ENCODE peak calls at places on chromosomes 2 and 18, in five cellular contexts. Q, K, V, U and R are unnamed samples.

GRCh38 chr18:61896767-61897166 is 4.0 kb upstream of the RNF152 start:
- DNase-seq in K (peak), Q (peak), V (peak), U (peak), R (peak)

GRCh38 chr2:41495050-41495449 is 552.8 kb upstream of the PKDCC start:
- DNase-seq in V (no peak), Q (no peak), U (no peak), K (no peak), R (no peak)

GRCh38 chr18:29651121-29651675 is 1391.3 kb downstream of the DSC3 start:
- DNase-seq in K (no peak), V (peak), U (no peak), Q (peak), R (no peak)

GRCh38 chr2:168584934-168585333 is 128.9 kb downstream of the CERS6 start:
- DNase-seq in K (no peak), V (no peak), Q (no peak), U (no peak), R (no peak)

GRCh38 chr2:202628646-202629213 is 6.0 kb upstream of the FAM117B start:
- DNase-seq in V (peak), Q (no peak), K (no peak), U (no peak), R (no peak)

GRCh38 chr2:32824415-32824814 is 122.3 kb upstream of the LTBP1 start:
- DNase-seq in U (no peak), V (no peak), K (no peak), Q (no peak), R (no peak)

GRCh38 chr2:121635371-121635770 is 13.9 kb downstream of the CLASP1 start:
- DNase-seq in V (no peak), Q (no peak), U (no peak), K (no peak), R (peak)

GRCh38 chr2:14427982-14428567 is 204.4 kb upstream of the LRATD1 start:
- DNase-seq in U (peak), V (peak), Q (peak), K (peak), R (peak)

GRCh38 chr2:238174701-238175100 is 15.9 kb downstream of the ERFE start:
- DNase-seq in K (peak), Q (no peak), V (no peak), U (no peak), R (no peak)

GRCh38 chr2:98946875-98947274 is 10.8 kb upstream of the CRACDL start:
- DNase-seq in K (no peak), Q (no peak), U (no peak), V (no peak), R (no peak)

GRCh38 chr18:32831781-32832180 is 59.0 kb upstream of the KLHL14 start:
- DNase-seq in K (no peak), V (no peak), Q (no peak), U (no peak), R (no peak)

GRCh38 chr2:20621366-20622295 is 29.3 kb downstream of the HS1BP3 start:
- DNase-seq in K (peak), U (peak), Q (no peak), V (no peak), R (no peak)

GRCh38 chr2:148989882-148990493 is 48.5 kb upstream of the LYPD6B start:
- DNase-seq in K (peak), U (peak), V (peak), Q (peak), R (peak)

GRCh38 chr18:29154196-29154757 is 977.3 kb upstream of the CDH2 start:
- DNase-seq in U (no peak), K (no peak), V (peak), Q (peak), R (peak)

GRCh38 chr2:196101325-196101981 is 32.8 kb upstream of the DNAH7 start:
- DNase-seq in U (no peak), Q (peak), K (peak), V (peak), R (peak)

GRCh38 chr18:4125246-4125938 is 329.7 kb downstream of the DLGAP1 start:
- DNase-seq in V (no peak), K (no peak), Q (peak), U (no peak), R (no peak)

GRCh38 chr2:234596696-234597575 is 100.1 kb upstream of the ARL4C start:
- DNase-seq in K (no peak), Q (no peak), V (no peak), U (no peak), R (no peak)

GRCh38 chr2:46997884-46998283 is 82.3 kb upstream of the MCFD2 start:
- DNase-seq in K (no peak), U (no peak), V (no peak), Q (no peak), R (no peak)

GRCh38 chr18:12092398-12093229 is 1.0 kb upstream of the ANKRD62 start:
- DNase-seq in Q (no peak), U (no peak), V (no peak), K (peak), R (no peak)

GRCh38 chr18:57940166-57940565 is 103.9 kb upstream of the NEDD4L start:
- DNase-seq in U (no peak), K (no peak), Q (no peak), V (no peak), R (no peak)

GRCh38 chr18:44654555-44654954 is 26.1 kb upstream of the SETBP1 start:
- DNase-seq in K (no peak), U (no peak), Q (peak), V (peak), R (peak)

GRCh38 chr2:25062461-25062860 is 20.6 kb downstream of the EFR3B start:
- DNase-seq in K (no peak), Q (no peak), V (no peak), U (no peak), R (no peak)

GRCh38 chr2:66494708-66495107 is 59.8 kb downstream of the MEIS1 start:
- DNase-seq in K (peak), V (peak), U (peak), Q (peak), R (peak)

GRCh38 chr2:147909178-147909577 is 64.3 kb downstream of the ACVR2A start:
- DNase-seq in U (no peak), V (no peak), Q (no peak), K (no peak), R (no peak)

GRCh38 chr18:44589709-44590108 is 91.0 kb upstream of the SETBP1 start:
- DNase-seq in V (peak), U (no peak), K (no peak), Q (peak), R (peak)

GRCh38 chr18:54296017-54296416 is 26.7 kb downstream of the POLI start:
- DNase-seq in K (no peak), U (no peak), Q (peak), V (peak), R (peak)

GRCh38 chr2:75790121-75790520 is 79.4 kb upstream of the GCFC2 start:
- DNase-seq in V (no peak), Q (peak), K (no peak), U (no peak), R (no peak)

GRCh38 chr2:222805591-222806304 is 55.1 kb upstream of the ACSL3 start:
- DNase-seq in K (no peak), V (no peak), U (no peak), Q (peak), R (peak)

GRCh38 chr2:222798528-222798927 is 62.3 kb upstream of the ACSL3 start:
- DNase-seq in U (no peak), V (no peak), K (no peak), Q (no peak), R (no peak)

GRCh38 chr2:222799262-222799918 is 61.4 kb upstream of the ACSL3 start:
- DNase-seq in V (no peak), Q (no peak), K (no peak), U (no peak), R (no peak)

GRCh38 chr2:222806606-222807036 is 54.2 kb upstream of the ACSL3 start:
- DNase-seq in U (no peak), K (no peak), Q (no peak), V (no peak), R (no peak)

GRCh38 chr2:222802502-222803196 is 58.2 kb upstream of the ACSL3 start:
- DNase-seq in Q (no peak), K (no peak), V (no peak), U (no peak), R (no peak)
- TF ChIP-seq CTCF in Q (no peak), K (no peak), V (no peak), U (no peak), R (no peak)

GRCh38 chr2:224036731-224037376 is 2.2 kb downstream of the SERPINE2 start:
- DNase-seq in K (no peak), Q (no peak), V (no peak), U (no peak), R (peak)

GRCh38 chr2:224032283-224032682 is 6.8 kb downstream of the SERPINE2 start:
- DNase-seq in K (no peak), U (no peak), V (no peak), Q (no peak), R (no peak)

GRCh38 chr2:224033601-224034000 is 5.5 kb downstream of the SERPINE2 start:
- DNase-seq in K (no peak), Q (no peak), U (no peak), V (no peak), R (no peak)

GRCh38 chr2:224031358-224031970 is 7.6 kb downstream of the SERPINE2 start:
- DNase-seq in Q (no peak), U (no peak), V (no peak), K (no peak), R (no peak)

GRCh38 chr2:224034027-224034426 is 5.1 kb downstream of the SERPINE2 start:
- DNase-seq in K (no peak), Q (no peak), V (no peak), U (no peak), R (no peak)
- H3K4me3 ChIP-seq in K (no peak), Q (no peak), V (no peak), U (no peak), R (no peak)

GRCh38 chr18:13139885-13140450 is 78.6 kb upstream of the LDLRAD4 start:
- DNase-seq in Q (no peak), V (no peak), K (no peak), U (no peak), R (no peak)
- TF ChIP-seq CTCF in Q (no peak), V (no peak), K (peak), U (no peak), R (no peak)

GRCh38 chr2:175002547-175003274 is 2.5 kb downstream of the CHN1 start:
- DNase-seq in K (no peak), U (no peak), Q (no peak), V (no peak), R (no peak)
- H3K4me3 ChIP-seq in K (no peak), U (no peak), Q (no peak), V (no peak), R (no peak)

GRCh38 chr2:142877265-142877756 is at the start of gene KYNU:
- DNase-seq in V (peak), K (no peak), Q (peak), U (no peak), R (peak)
- TF ChIP-seq CTCF in V (no peak), K (no peak), Q (no peak), U (no peak), R (no peak)

GRCh38 chr2:233426619-233427342 is 72.5 kb downstream of the DGKD start:
- DNase-seq in Q (peak), V (peak), U (no peak), K (no peak), R (peak)
- H3K4me3 ChIP-seq in Q (no peak), V (no peak), U (no peak), K (no peak), R (no peak)

DNA sequence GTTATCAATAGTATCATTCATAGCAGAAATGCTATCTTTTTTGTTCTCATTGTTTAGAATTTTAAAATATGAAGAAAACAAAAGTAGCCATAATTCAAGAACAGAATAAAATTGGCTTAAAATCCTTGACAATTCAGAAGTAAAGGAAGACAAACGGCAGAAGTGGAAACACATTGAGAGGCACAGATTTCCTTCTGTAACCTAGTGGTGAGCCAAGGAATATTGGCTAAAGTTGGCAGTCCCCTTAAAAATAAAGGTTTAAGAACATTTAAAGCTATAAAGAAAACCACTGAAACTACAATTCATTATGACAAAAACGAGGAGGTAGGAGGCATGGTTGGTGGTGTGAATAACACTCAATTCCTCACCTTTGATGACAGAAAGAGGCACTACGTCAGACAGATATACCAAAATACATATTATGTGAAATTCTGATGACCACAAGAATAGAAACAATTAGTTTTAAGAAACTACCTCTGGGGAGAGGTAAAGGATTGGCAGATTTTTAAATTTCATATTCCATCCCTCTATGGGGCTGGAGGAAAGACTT is 42.3 kb downstream of the SFT2D3 start:
- DNase-seq in K (no peak), Q (no peak), U (no peak), V (no peak), R (no peak)
- TF ChIP-seq CTCF in K (no peak), Q (no peak), U (no peak), V (no peak), R (peak)